ENCODE peak calls at places on chromosomes 16 and 17, in five cellular contexts. P, H, B, X and N are unnamed samples.

GRCh38 chr17:1591474-1592090 is 29.0 kb upstream of the PITPNA start:
- DNase-seq in P (no peak), H (no peak), B (no peak), X (no peak), N (no peak)

GRCh38 chr17:79531696-79532095 is 79.2 kb downstream of the RBFOX3 start:
- DNase-seq in P (no peak), H (no peak), B (no peak), X (no peak), N (peak)

GRCh38 chr16:80129791-80130190 is 411.0 kb upstream of the DYNLRB2 start:
- DNase-seq in P (no peak), H (no peak), B (no peak), X (no peak), N (no peak)

GRCh38 chr17:75270218-75270965 is 639 bp downstream of the MIF4GD start:
- DNase-seq in P (no peak), H (peak), B (peak), X (peak), N (peak)

GRCh38 chr17:72843591-72843990 is 248.9 kb downstream of the SLC39A11 start:
- DNase-seq in P (no peak), H (no peak), B (no peak), X (no peak), N (no peak)

GRCh38 chr17:50465635-50466034 is 3.0 kb downstream of the CHAD start:
- DNase-seq in P (no peak), H (no peak), B (no peak), X (no peak), N (no peak)

GRCh38 chr16:77307764-77308561 is 108.8 kb downstream of the SYCE1L start:
- DNase-seq in P (no peak), H (peak), B (no peak), X (peak), N (peak)

GRCh38 chr17:64015447-64015846 is 5.0 kb downstream of the ICAM2 start:
- DNase-seq in P (no peak), H (no peak), B (no peak), X (no peak), N (no peak)

GRCh38 chr17:42969006-42969581 is 4.8 kb upstream of the AARSD1 start:
- DNase-seq in P (no peak), H (no peak), B (no peak), X (peak), N (peak)

GRCh38 chr16:74757347-74757746 is 17.3 kb downstream of the FA2H start:
- DNase-seq in P (no peak), H (no peak), B (no peak), X (no peak), N (no peak)

GRCh38 chr17:60941028-60941427 is 263.4 kb downstream of the BCAS3 start:
- DNase-seq in P (no peak), H (no peak), B (no peak), X (peak), N (peak)

GRCh38 chr16:50946606-50947005 is 204.5 kb downstream of the SALL1 start:
- DNase-seq in P (no peak), H (no peak), B (no peak), X (no peak), N (no peak)